ENCODE peak calls at places on chromosome X, in six cellular contexts. One of them, this sample, is unnamed.
A peak's percentile ranks its signal among the peaks of the same experiment; 100 is the strongest.

GRCh38 chrX:9379697-9380551 is 84.9 kb upstream of the TBL1X start:
- DNase-seq in left ventricle myocardium inferior: no peak
- DNase-seq in mucosa of descending colon: peak; percentile 48
- DNase-seq in sigmoid colon: no peak
- DNase-seq in AG04450: no peak
- DNase-seq in CD8-positive, alpha-beta T cell: no peak
- DNase-seq in this sample: no peak

GRCh38 chrX:3184176-3184930 is 143.1 kb downstream of the ARSF start:
- DNase-seq in CD8-positive, alpha-beta T cell: no peak
- DNase-seq in left ventricle myocardium inferior: no peak
- DNase-seq in mucosa of descending colon: peak; percentile 1
- DNase-seq in sigmoid colon: peak; percentile 63
- DNase-seq in AG04450: peak; percentile 88
- DNase-seq in this sample: no peak

GRCh38 chrX:1531106-1531890 is 5.7 kb downstream of the P2RY8 start:
- DNase-seq in mucosa of descending colon: no peak
- DNase-seq in CD8-positive, alpha-beta T cell: peak; percentile 46
- DNase-seq in left ventricle myocardium inferior: no peak
- DNase-seq in sigmoid colon: peak; percentile 24
- DNase-seq in AG04450: no peak
- DNase-seq in this sample: no peak

GRCh38 chrX:54182864-54183613 is at the start of gene FAM120C:
- DNase-seq in sigmoid colon: peak; percentile 84
- DNase-seq in mucosa of descending colon: peak; percentile 62
- DNase-seq in CD8-positive, alpha-beta T cell: peak; percentile 75
- DNase-seq in left ventricle myocardium inferior: peak; percentile 71
- DNase-seq in AG04450: peak; percentile 23
- DNase-seq in this sample: peak; percentile 24

GRCh38 chrX:65195621-65196020 is 219.4 kb upstream of the ZC4H2 start:
- DNase-seq in sigmoid colon: no peak
- DNase-seq in left ventricle myocardium inferior: no peak
- DNase-seq in AG04450: no peak
- DNase-seq in mucosa of descending colon: peak; percentile 24
- DNase-seq in CD8-positive, alpha-beta T cell: no peak
- DNase-seq in this sample: no peak

GRCh38 chrX:13499736-13500135 is 69.7 kb upstream of the EGFL6 start:
- DNase-seq in AG04450: no peak
- DNase-seq in mucosa of descending colon: no peak
- DNase-seq in left ventricle myocardium inferior: no peak
- DNase-seq in sigmoid colon: no peak
- DNase-seq in CD8-positive, alpha-beta T cell: no peak
- DNase-seq in this sample: no peak

GRCh38 chrX:38458071-38458470 is 103.3 kb upstream of the TSPAN7 start:
- DNase-seq in left ventricle myocardium inferior: no peak
- DNase-seq in mucosa of descending colon: peak; percentile 15
- DNase-seq in AG04450: no peak
- DNase-seq in CD8-positive, alpha-beta T cell: no peak
- DNase-seq in sigmoid colon: no peak
- DNase-seq in this sample: no peak

GRCh38 chrX:153755136-153755535 is 8.9 kb upstream of the PLXNB3 start:
- DNase-seq in CD8-positive, alpha-beta T cell: no peak
- DNase-seq in left ventricle myocardium inferior: no peak
- DNase-seq in mucosa of descending colon: no peak
- DNase-seq in AG04450: no peak
- DNase-seq in sigmoid colon: no peak
- DNase-seq in this sample: no peak

GRCh38 chrX:1398431-1399340 is 6.8 kb upstream of the SLC25A6 start:
- DNase-seq in CD8-positive, alpha-beta T cell: no peak
- DNase-seq in left ventricle myocardium inferior: peak; percentile 12
- DNase-seq in sigmoid colon: peak; percentile 77
- DNase-seq in AG04450: no peak
- DNase-seq in mucosa of descending colon: no peak
- DNase-seq in this sample: no peak

GRCh38 chrX:30488092-30488491 is 89.5 kb downstream of the TASL start:
- DNase-seq in left ventricle myocardium inferior: no peak
- DNase-seq in CD8-positive, alpha-beta T cell: no peak
- DNase-seq in mucosa of descending colon: no peak
- DNase-seq in AG04450: no peak
- DNase-seq in sigmoid colon: no peak
- DNase-seq in this sample: peak; percentile 15

GRCh38 chrX:119187298-119187697 is 48.8 kb upstream of the PGRMC1 start:
- DNase-seq in left ventricle myocardium inferior: no peak
- DNase-seq in AG04450: no peak
- DNase-seq in mucosa of descending colon: no peak
- DNase-seq in sigmoid colon: no peak
- DNase-seq in CD8-positive, alpha-beta T cell: no peak
- DNase-seq in this sample: no peak

GRCh38 chrX:71637253-71637618 is 18.9 kb upstream of the CXCR3 start:
- DNase-seq in mucosa of descending colon: no peak
- DNase-seq in CD8-positive, alpha-beta T cell: no peak
- DNase-seq in AG04450: no peak
- DNase-seq in left ventricle myocardium inferior: no peak
- DNase-seq in sigmoid colon: no peak
- DNase-seq in this sample: no peak

GRCh38 chrX:30170900-30171299 is 44.5 kb upstream of the MAGEB2 start:
- DNase-seq in left ventricle myocardium inferior: no peak
- DNase-seq in CD8-positive, alpha-beta T cell: no peak
- DNase-seq in AG04450: no peak
- DNase-seq in sigmoid colon: no peak
- DNase-seq in mucosa of descending colon: no peak
- DNase-seq in this sample: no peak

GRCh38 chrX:108312938-108313337 is 125.3 kb downstream of the COL4A6 start:
- DNase-seq in AG04450: no peak
- DNase-seq in sigmoid colon: no peak
- DNase-seq in left ventricle myocardium inferior: peak; percentile 28
- DNase-seq in CD8-positive, alpha-beta T cell: no peak
- DNase-seq in mucosa of descending colon: no peak
- DNase-seq in this sample: no peak

GRCh38 chrX:141439651-141440050 is 144.9 kb downstream of the SPANXA1 start:
- DNase-seq in mucosa of descending colon: no peak
- DNase-seq in CD8-positive, alpha-beta T cell: no peak
- DNase-seq in AG04450: no peak
- DNase-seq in sigmoid colon: no peak
- DNase-seq in left ventricle myocardium inferior: no peak
- DNase-seq in this sample: no peak

GRCh38 chrX:151393514-151393913 is 3.5 kb upstream of the VMA21 start:
- DNase-seq in AG04450: no peak
- DNase-seq in CD8-positive, alpha-beta T cell: peak; percentile 57
- DNase-seq in sigmoid colon: no peak
- DNase-seq in mucosa of descending colon: peak; percentile 16
- DNase-seq in left ventricle myocardium inferior: no peak
- DNase-seq in this sample: peak; percentile 4

GRCh38 chrX:42751573-42751972 is 26.4 kb downstream of the PPP1R2C start:
- DNase-seq in CD8-positive, alpha-beta T cell: no peak
- DNase-seq in mucosa of descending colon: no peak
- DNase-seq in left ventricle myocardium inferior: no peak
- DNase-seq in AG04450: no peak
- DNase-seq in sigmoid colon: no peak
- DNase-seq in this sample: no peak

GRCh38 chrX:9390121-9390520 is 74.7 kb upstream of the TBL1X start:
- DNase-seq in sigmoid colon: no peak
- DNase-seq in left ventricle myocardium inferior: no peak
- DNase-seq in mucosa of descending colon: no peak
- DNase-seq in AG04450: no peak
- DNase-seq in CD8-positive, alpha-beta T cell: no peak
- DNase-seq in this sample: no peak

GRCh38 chrX:10231461-10231860 is 74.7 kb downstream of the CLCN4 start:
- DNase-seq in mucosa of descending colon: no peak
- DNase-seq in sigmoid colon: no peak
- DNase-seq in CD8-positive, alpha-beta T cell: no peak
- DNase-seq in left ventricle myocardium inferior: no peak
- DNase-seq in AG04450: no peak
- DNase-seq in this sample: no peak

GRCh38 chrX:119784747-119785446 is 6.5 kb downstream of the RPL39 start:
- DNase-seq in mucosa of descending colon: peak; percentile 49
- DNase-seq in sigmoid colon: no peak
- DNase-seq in AG04450: no peak
- DNase-seq in CD8-positive, alpha-beta T cell: peak; percentile 58
- DNase-seq in left ventricle myocardium inferior: no peak
- DNase-seq in this sample: no peak

GRCh38 chrX:124217289-124218251 is 114.9 kb upstream of the TEX13D start:
- DNase-seq in left ventricle myocardium inferior: no peak
- DNase-seq in sigmoid colon: no peak
- DNase-seq in AG04450: no peak
- DNase-seq in CD8-positive, alpha-beta T cell: peak; percentile 76
- DNase-seq in mucosa of descending colon: peak; percentile 7
- DNase-seq in this sample: no peak

GRCh38 chrX:54439967-54440871 is at the start of gene TSR2:
- DNase-seq in mucosa of descending colon: peak; percentile 83
- DNase-seq in AG04450: peak; percentile 65
- DNase-seq in sigmoid colon: peak; percentile 91
- DNase-seq in left ventricle myocardium inferior: peak; percentile 79
- DNase-seq in CD8-positive, alpha-beta T cell: peak; percentile 80
- DNase-seq in this sample: peak; percentile 68

GRCh38 chrX:102651968-102652744 is 873 bp downstream of the GPRASP1 start:
- DNase-seq in left ventricle myocardium inferior: no peak
- DNase-seq in sigmoid colon: peak; percentile 83
- DNase-seq in mucosa of descending colon: peak; percentile 47
- DNase-seq in AG04450: no peak
- DNase-seq in CD8-positive, alpha-beta T cell: peak; percentile 71
- DNase-seq in this sample: no peak

GRCh38 chrX:31981546-31982062 is 909.8 kb upstream of the FTHL17 start:
- DNase-seq in sigmoid colon: no peak
- DNase-seq in left ventricle myocardium inferior: no peak
- DNase-seq in mucosa of descending colon: no peak
- DNase-seq in CD8-positive, alpha-beta T cell: no peak
- DNase-seq in AG04450: no peak
- DNase-seq in this sample: no peak

GRCh38 chrX:69163936-69164741 is 1.1 kb downstream of the PJA1 start:
- DNase-seq in left ventricle myocardium inferior: no peak
- DNase-seq in sigmoid colon: no peak
- DNase-seq in CD8-positive, alpha-beta T cell: peak; percentile 67
- DNase-seq in mucosa of descending colon: peak; percentile 29
- DNase-seq in AG04450: no peak
- DNase-seq in this sample: no peak

GRCh38 chrX:38142598-38142997 is 78.1 kb downstream of the SRPX start:
- DNase-seq in AG04450: peak; percentile 13
- DNase-seq in sigmoid colon: no peak
- DNase-seq in CD8-positive, alpha-beta T cell: no peak
- DNase-seq in left ventricle myocardium inferior: no peak
- DNase-seq in mucosa of descending colon: no peak
- DNase-seq in this sample: no peak

GRCh38 chrX:136260801-136261200 is 9.6 kb upstream of the MAP7D3 start:
- DNase-seq in sigmoid colon: no peak
- DNase-seq in AG04450: peak; percentile 48
- DNase-seq in left ventricle myocardium inferior: no peak
- DNase-seq in CD8-positive, alpha-beta T cell: no peak
- DNase-seq in mucosa of descending colon: no peak
- DNase-seq in this sample: no peak

GRCh38 chrX:148424570-148424969 is 75.8 kb upstream of the AFF2 start:
- DNase-seq in CD8-positive, alpha-beta T cell: no peak
- DNase-seq in mucosa of descending colon: no peak
- DNase-seq in AG04450: no peak
- DNase-seq in sigmoid colon: no peak
- DNase-seq in left ventricle myocardium inferior: no peak
- DNase-seq in this sample: no peak

GRCh38 chrX:36909584-36909983 is 98.6 kb upstream of the FAM47C start:
- DNase-seq in left ventricle myocardium inferior: no peak
- DNase-seq in sigmoid colon: no peak
- DNase-seq in AG04450: no peak
- DNase-seq in CD8-positive, alpha-beta T cell: no peak
- DNase-seq in mucosa of descending colon: no peak
- DNase-seq in this sample: no peak

GRCh38 chrX:17549005-17549685 is 174.1 kb downstream of the NHS start:
- DNase-seq in CD8-positive, alpha-beta T cell: no peak
- DNase-seq in left ventricle myocardium inferior: no peak
- DNase-seq in mucosa of descending colon: no peak
- DNase-seq in sigmoid colon: no peak
- DNase-seq in AG04450: no peak
- DNase-seq in this sample: no peak

GRCh38 chrX:1212532-1212931 is at the start of gene CRLF2:
- DNase-seq in sigmoid colon: peak; percentile 34
- DNase-seq in mucosa of descending colon: no peak
- DNase-seq in CD8-positive, alpha-beta T cell: no peak
- DNase-seq in left ventricle myocardium inferior: no peak
- DNase-seq in AG04450: no peak
- DNase-seq in this sample: no peak

GRCh38 chrX:119728487-119728886 is 29.9 kb upstream of the SOWAHD start:
- DNase-seq in CD8-positive, alpha-beta T cell: no peak
- DNase-seq in AG04450: no peak
- DNase-seq in mucosa of descending colon: peak; percentile 8
- DNase-seq in left ventricle myocardium inferior: no peak
- DNase-seq in sigmoid colon: no peak
- DNase-seq in this sample: no peak

GRCh38 chrX:34918091-34918736 is 24.4 kb upstream of the FAM47B start:
- DNase-seq in sigmoid colon: no peak
- DNase-seq in left ventricle myocardium inferior: no peak
- DNase-seq in mucosa of descending colon: no peak
- DNase-seq in CD8-positive, alpha-beta T cell: no peak
- DNase-seq in AG04450: peak; percentile 7
- DNase-seq in this sample: no peak

GRCh38 chrX:152619897-152620296 is 17.8 kb upstream of the GABRQ start:
- DNase-seq in sigmoid colon: no peak
- DNase-seq in mucosa of descending colon: no peak
- DNase-seq in CD8-positive, alpha-beta T cell: no peak
- DNase-seq in AG04450: no peak
- DNase-seq in left ventricle myocardium inferior: no peak
- DNase-seq in this sample: no peak

GRCh38 chrX:101397779-101398178 is 7.0 kb downstream of the RPL36A start:
- DNase-seq in CD8-positive, alpha-beta T cell: no peak
- DNase-seq in AG04450: no peak
- DNase-seq in mucosa of descending colon: no peak
- DNase-seq in left ventricle myocardium inferior: no peak
- DNase-seq in sigmoid colon: no peak
- DNase-seq in this sample: no peak

GRCh38 chrX:56788229-56788628 is 59.2 kb downstream of the NBDY start:
- DNase-seq in left ventricle myocardium inferior: no peak
- DNase-seq in CD8-positive, alpha-beta T cell: peak; percentile 47
- DNase-seq in sigmoid colon: peak; percentile 36
- DNase-seq in mucosa of descending colon: no peak
- DNase-seq in AG04450: no peak
- DNase-seq in this sample: no peak
- H3K4me3 ChIP-seq in left ventricle myocardium inferior: no peak overlapping the region
- H3K4me3 ChIP-seq in CD8-positive, alpha-beta T cell: no peak overlapping the region
- H3K4me3 ChIP-seq in sigmoid colon: no peak overlapping the region
- H3K4me3 ChIP-seq in mucosa of descending colon: no peak overlapping the region
- H3K4me3 ChIP-seq in AG04450: no peak overlapping the region
- H3K4me3 ChIP-seq in this sample: no peak overlapping the region

GRCh38 chrX:26927419-26927818 is 535.7 kb downstream of the PPP4R3C start:
- DNase-seq in sigmoid colon: no peak
- DNase-seq in AG04450: no peak
- DNase-seq in left ventricle myocardium inferior: no peak
- DNase-seq in CD8-positive, alpha-beta T cell: no peak
- DNase-seq in mucosa of descending colon: no peak
- DNase-seq in this sample: no peak
- TF ChIP-seq CTCF in sigmoid colon: no peak
- TF ChIP-seq CTCF in AG04450: no peak
- TF ChIP-seq CTCF in left ventricle myocardium inferior: no peak
- TF ChIP-seq CTCF in CD8-positive, alpha-beta T cell: no peak
- TF ChIP-seq CTCF in mucosa of descending colon: no peak
- TF ChIP-seq CTCF in this sample: no peak

GRCh38 chrX:139828037-139828436 is 104.8 kb downstream of the ATP11C start:
- DNase-seq in mucosa of descending colon: no peak
- DNase-seq in AG04450: no peak
- DNase-seq in sigmoid colon: no peak
- DNase-seq in CD8-positive, alpha-beta T cell: no peak
- DNase-seq in left ventricle myocardium inferior: no peak
- DNase-seq in this sample: no peak
- H3K4me3 ChIP-seq in mucosa of descending colon: no peak overlapping the region
- H3K4me3 ChIP-seq in AG04450: no peak overlapping the region
- H3K4me3 ChIP-seq in sigmoid colon: no peak overlapping the region
- H3K4me3 ChIP-seq in CD8-positive, alpha-beta T cell: no peak overlapping the region
- H3K4me3 ChIP-seq in left ventricle myocardium inferior: no peak overlapping the region
- H3K4me3 ChIP-seq in this sample: no peak overlapping the region

GRCh38 chrX:19225906-19226305 is 103.6 kb upstream of the ADGRG2 start:
- DNase-seq in AG04450: no peak
- DNase-seq in left ventricle myocardium inferior: no peak
- DNase-seq in sigmoid colon: no peak
- DNase-seq in mucosa of descending colon: peak; percentile 7
- DNase-seq in CD8-positive, alpha-beta T cell: no peak
- DNase-seq in this sample: no peak
- TF ChIP-seq CTCF in AG04450: no peak
- TF ChIP-seq CTCF in left ventricle myocardium inferior: peak; percentile 34
- TF ChIP-seq CTCF in sigmoid colon: no peak
- TF ChIP-seq CTCF in mucosa of descending colon: no peak
- TF ChIP-seq CTCF in CD8-positive, alpha-beta T cell: no peak
- TF ChIP-seq CTCF in this sample: peak; percentile 26